ENCODE peak calls at places on chromosome 7, in six cellular contexts. One of them, this sample, is unnamed.

GRCh38 chr7:134343796-134344195 is 27.1 kb upstream of the SLC35B4 start:
- DNase-seq in neuronal stem cell: no peak
- DNase-seq in IMR-90: no peak
- DNase-seq in H9: no peak
- DNase-seq in mesenchymal stem cell: no peak
- DNase-seq in H1: no peak
- DNase-seq in this sample: no peak

GRCh38 chr7:45217358-45217757 is 59.8 kb downstream of the RAMP3 start:
- DNase-seq in neuronal stem cell: no peak
- DNase-seq in IMR-90: no peak
- DNase-seq in H9: peak
- DNase-seq in mesenchymal stem cell: no peak
- DNase-seq in H1: no peak
- DNase-seq in this sample: no peak

GRCh38 chr7:135189221-135189662 is 18.7 kb upstream of the CYREN start:
- DNase-seq in neuronal stem cell: no peak
- DNase-seq in IMR-90: no peak
- DNase-seq in H9: no peak
- DNase-seq in mesenchymal stem cell: no peak
- DNase-seq in H1: no peak
- DNase-seq in this sample: no peak

GRCh38 chr7:55065079-55065478 is 46.3 kb downstream of the EGFR start:
- DNase-seq in neuronal stem cell: no peak
- DNase-seq in IMR-90: peak
- DNase-seq in H9: no peak
- DNase-seq in mesenchymal stem cell: peak
- DNase-seq in H1: no peak
- DNase-seq in this sample: peak

GRCh38 chr7:93882481-93882880 is 8.1 kb downstream of the TFPI2 start:
- DNase-seq in neuronal stem cell: no peak
- DNase-seq in IMR-90: no peak
- DNase-seq in H9: no peak
- DNase-seq in mesenchymal stem cell: no peak
- DNase-seq in H1: no peak
- DNase-seq in this sample: no peak

GRCh38 chr7:35630024-35630423 is 64.9 kb downstream of the HERPUD2 start:
- DNase-seq in neuronal stem cell: no peak
- DNase-seq in IMR-90: no peak
- DNase-seq in H9: no peak
- DNase-seq in mesenchymal stem cell: no peak
- DNase-seq in H1: no peak
- DNase-seq in this sample: no peak

GRCh38 chr7:29468196-29468595 is 95.4 kb upstream of the PRR15 start:
- DNase-seq in neuronal stem cell: no peak
- DNase-seq in IMR-90: no peak
- DNase-seq in H9: no peak
- DNase-seq in mesenchymal stem cell: no peak
- DNase-seq in H1: no peak
- DNase-seq in this sample: no peak

GRCh38 chr7:131829911-131830310 is 273.5 kb upstream of the PODXL start:
- DNase-seq in neuronal stem cell: no peak
- DNase-seq in IMR-90: no peak
- DNase-seq in H9: peak
- DNase-seq in mesenchymal stem cell: no peak
- DNase-seq in H1: peak
- DNase-seq in this sample: peak

GRCh38 chr7:95545007-95545615 is 51.2 kb downstream of the PDK4 start:
- DNase-seq in neuronal stem cell: no peak
- DNase-seq in IMR-90: peak
- DNase-seq in H9: no peak
- DNase-seq in mesenchymal stem cell: peak
- DNase-seq in H1: no peak
- DNase-seq in this sample: peak

GRCh38 chr7:149719050-149719899 is 54.1 kb downstream of the ZNF467 start:
- DNase-seq in neuronal stem cell: no peak
- DNase-seq in IMR-90: peak
- DNase-seq in H9: peak
- DNase-seq in mesenchymal stem cell: peak
- DNase-seq in H1: no peak
- DNase-seq in this sample: peak

GRCh38 chr7:131164025-131164899 is 163.4 kb upstream of the MKLN1 start:
- DNase-seq in neuronal stem cell: no peak
- DNase-seq in IMR-90: peak
- DNase-seq in H9: no peak
- DNase-seq in mesenchymal stem cell: peak
- DNase-seq in H1: peak
- DNase-seq in this sample: peak

GRCh38 chr7:99788554-99788953 is 4.6 kb upstream of the CYP3A4 start:
- DNase-seq in neuronal stem cell: no peak
- DNase-seq in IMR-90: no peak
- DNase-seq in H9: no peak
- DNase-seq in mesenchymal stem cell: no peak
- DNase-seq in H1: no peak
- DNase-seq in this sample: no peak

GRCh38 chr7:124784879-124785818 is 19.6 kb upstream of the GPR37 start:
- DNase-seq in neuronal stem cell: peak
- DNase-seq in IMR-90: peak
- DNase-seq in H9: peak
- DNase-seq in mesenchymal stem cell: peak
- DNase-seq in H1: no peak
- DNase-seq in this sample: peak

GRCh38 chr7:38872202-38872601 is 36.8 kb downstream of the VPS41 start:
- DNase-seq in neuronal stem cell: no peak
- DNase-seq in IMR-90: no peak
- DNase-seq in H9: no peak
- DNase-seq in mesenchymal stem cell: no peak
- DNase-seq in H1: no peak
- DNase-seq in this sample: no peak

GRCh38 chr7:142697270-142697669 is 52.0 kb upstream of the PRSS1 start:
- DNase-seq in neuronal stem cell: no peak
- DNase-seq in IMR-90: no peak
- DNase-seq in H9: no peak
- DNase-seq in mesenchymal stem cell: no peak
- DNase-seq in H1: no peak
- DNase-seq in this sample: peak

GRCh38 chr7:22481726-22482125 is 18.3 kb downstream of the STEAP1B start:
- DNase-seq in neuronal stem cell: no peak
- DNase-seq in IMR-90: no peak
- DNase-seq in H9: no peak
- DNase-seq in mesenchymal stem cell: peak
- DNase-seq in H1: no peak
- DNase-seq in this sample: no peak

GRCh38 chr7:43385856-43386255 is 197.1 kb upstream of the STK17A start:
- DNase-seq in neuronal stem cell: no peak
- DNase-seq in IMR-90: peak
- DNase-seq in H9: no peak
- DNase-seq in mesenchymal stem cell: peak
- DNase-seq in H1: no peak
- DNase-seq in this sample: no peak

GRCh38 chr7:18574235-18574540 is 78.6 kb downstream of the HDAC9 start:
- DNase-seq in neuronal stem cell: no peak
- DNase-seq in IMR-90: no peak
- DNase-seq in H9: no peak
- DNase-seq in mesenchymal stem cell: no peak
- DNase-seq in H1: no peak
- DNase-seq in this sample: no peak

GRCh38 chr7:96546426-96546825 is 163.2 kb downstream of the SEM1 start:
- DNase-seq in neuronal stem cell: no peak
- DNase-seq in IMR-90: no peak
- DNase-seq in H9: no peak
- DNase-seq in mesenchymal stem cell: no peak
- DNase-seq in H1: no peak
- DNase-seq in this sample: no peak

GRCh38 chr7:112763298-112763697 is 26.9 kb downstream of the TMEM168 start:
- DNase-seq in neuronal stem cell: no peak
- DNase-seq in IMR-90: no peak
- DNase-seq in H9: no peak
- DNase-seq in mesenchymal stem cell: no peak
- DNase-seq in H1: no peak
- DNase-seq in this sample: no peak

GRCh38 chr7:34845666-34846361 is 187.8 kb downstream of the NPSR1 start:
- DNase-seq in neuronal stem cell: no peak
- DNase-seq in IMR-90: no peak
- DNase-seq in H9: no peak
- DNase-seq in mesenchymal stem cell: peak
- DNase-seq in H1: no peak
- DNase-seq in this sample: peak

DNA sequence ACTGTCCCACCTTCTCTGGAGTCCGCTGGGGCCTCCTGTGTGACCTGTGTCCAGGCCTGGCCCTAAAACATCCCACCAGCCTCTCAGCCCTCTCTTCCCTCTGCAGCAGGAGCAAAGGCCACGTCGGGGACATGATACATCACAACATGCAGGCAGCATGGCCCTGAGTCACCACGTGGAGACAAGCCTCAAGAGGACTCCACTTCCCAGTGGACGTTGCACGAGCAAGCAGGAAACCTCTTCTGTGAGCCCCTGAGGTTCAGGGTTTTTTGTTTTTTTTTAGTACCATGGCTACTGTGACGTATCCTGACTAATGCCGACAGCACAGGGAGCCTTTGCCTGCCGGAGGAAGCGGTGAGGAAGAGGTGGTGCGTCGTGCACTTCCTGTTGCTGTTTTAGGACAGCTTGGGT is 165.9 kb downstream of the DNAJB6 start:
- DNase-seq in neuronal stem cell: no peak
- DNase-seq in IMR-90: no peak
- DNase-seq in H9: peak
- DNase-seq in mesenchymal stem cell: peak
- DNase-seq in H1: peak
- DNase-seq in this sample: no peak
- H2BK15ac ChIP-seq in neuronal stem cell: no peak
- H2BK15ac ChIP-seq in IMR-90: no peak
- H2BK15ac ChIP-seq in H9: no peak
- H2BK15ac ChIP-seq in mesenchymal stem cell: no peak
- H2BK15ac ChIP-seq in H1: no peak
- H2BK15ac ChIP-seq in this sample: no peak

GRCh38 chr7:73830618-73830871 is 251 bp upstream of the CLDN4 start:
- DNase-seq in neuronal stem cell: no peak
- DNase-seq in IMR-90: peak
- DNase-seq in H9: no peak
- DNase-seq in mesenchymal stem cell: peak
- DNase-seq in H1: no peak
- DNase-seq in this sample: no peak

GRCh38 chr7:73830872-73831655 is at the start of gene CLDN4:
- DNase-seq in neuronal stem cell: peak
- DNase-seq in IMR-90: no peak
- DNase-seq in H9: peak
- DNase-seq in mesenchymal stem cell: no peak
- DNase-seq in H1: peak
- DNase-seq in this sample: peak

GRCh38 chr7:73829505-73829904 is 1.3 kb upstream of the CLDN4 start:
- DNase-seq in neuronal stem cell: no peak
- DNase-seq in IMR-90: no peak
- DNase-seq in H9: no peak
- DNase-seq in mesenchymal stem cell: no peak
- DNase-seq in H1: no peak
- DNase-seq in this sample: peak

GRCh38 chr7:73828972-73829371 is 1.8 kb upstream of the CLDN4 start:
- DNase-seq in neuronal stem cell: no peak
- DNase-seq in IMR-90: no peak
- DNase-seq in H9: no peak
- DNase-seq in mesenchymal stem cell: no peak
- DNase-seq in H1: no peak
- DNase-seq in this sample: no peak

GRCh38 chr7:73829921-73830617 is 727 bp upstream of the CLDN4 start:
- DNase-seq in neuronal stem cell: no peak
- DNase-seq in IMR-90: no peak
- DNase-seq in H9: no peak
- DNase-seq in mesenchymal stem cell: no peak
- DNase-seq in H1: no peak
- DNase-seq in this sample: no peak
- H4K8ac ChIP-seq in neuronal stem cell: no peak
- H4K8ac ChIP-seq in IMR-90: no peak
- H4K8ac ChIP-seq in H9: no peak
- H4K8ac ChIP-seq in mesenchymal stem cell: no peak
- H4K8ac ChIP-seq in H1: peak
- H4K8ac ChIP-seq in this sample: no peak

DNA sequence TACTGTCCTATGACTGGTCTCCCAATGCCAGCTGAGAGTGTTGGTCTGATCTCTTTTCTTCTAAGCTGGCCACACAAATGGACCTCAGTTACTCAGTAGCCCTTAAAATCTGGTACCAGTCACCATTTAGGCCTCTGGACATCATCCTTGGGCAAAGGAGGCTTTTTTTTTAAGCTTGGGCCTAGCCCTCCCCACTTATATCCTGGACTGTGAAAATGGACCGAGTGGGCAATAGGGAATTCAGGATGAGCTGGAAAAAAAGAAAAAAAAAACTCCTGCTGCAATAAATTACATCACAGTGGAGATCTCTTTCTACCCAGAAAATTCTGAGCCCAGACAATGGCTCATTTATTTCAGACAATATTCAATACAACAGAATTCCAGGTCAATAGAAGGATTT is 68.4 kb downstream of the PARP12 start:
- DNase-seq in neuronal stem cell: no peak
- DNase-seq in IMR-90: no peak
- DNase-seq in H9: no peak
- DNase-seq in mesenchymal stem cell: peak
- DNase-seq in H1: no peak
- DNase-seq in this sample: no peak
- H2BK15ac ChIP-seq in neuronal stem cell: no peak
- H2BK15ac ChIP-seq in IMR-90: peak
- H2BK15ac ChIP-seq in H9: no peak
- H2BK15ac ChIP-seq in mesenchymal stem cell: no peak
- H2BK15ac ChIP-seq in H1: no peak
- H2BK15ac ChIP-seq in this sample: no peak

GRCh38 chr7:91941450-91941849 is 788 bp downstream of the AKAP9 start:
- DNase-seq in neuronal stem cell: peak
- DNase-seq in IMR-90: peak
- DNase-seq in H9: peak
- DNase-seq in mesenchymal stem cell: peak
- DNase-seq in H1: no peak
- DNase-seq in this sample: peak

GRCh38 chr7:91942312-91942711 is 1.6 kb downstream of the AKAP9 start:
- DNase-seq in neuronal stem cell: no peak
- DNase-seq in IMR-90: no peak
- DNase-seq in H9: no peak
- DNase-seq in mesenchymal stem cell: no peak
- DNase-seq in H1: no peak
- DNase-seq in this sample: no peak

GRCh38 chr7:91940572-91941341 is at the start of gene AKAP9:
- DNase-seq in neuronal stem cell: peak
- DNase-seq in IMR-90: peak
- DNase-seq in H9: peak
- DNase-seq in mesenchymal stem cell: peak
- DNase-seq in H1: peak
- DNase-seq in this sample: peak

GRCh38 chr7:91945476-91945875 is 4.8 kb downstream of the AKAP9 start:
- DNase-seq in neuronal stem cell: no peak
- DNase-seq in IMR-90: peak
- DNase-seq in H9: no peak
- DNase-seq in mesenchymal stem cell: peak
- DNase-seq in H1: no peak
- DNase-seq in this sample: no peak

DNA sequence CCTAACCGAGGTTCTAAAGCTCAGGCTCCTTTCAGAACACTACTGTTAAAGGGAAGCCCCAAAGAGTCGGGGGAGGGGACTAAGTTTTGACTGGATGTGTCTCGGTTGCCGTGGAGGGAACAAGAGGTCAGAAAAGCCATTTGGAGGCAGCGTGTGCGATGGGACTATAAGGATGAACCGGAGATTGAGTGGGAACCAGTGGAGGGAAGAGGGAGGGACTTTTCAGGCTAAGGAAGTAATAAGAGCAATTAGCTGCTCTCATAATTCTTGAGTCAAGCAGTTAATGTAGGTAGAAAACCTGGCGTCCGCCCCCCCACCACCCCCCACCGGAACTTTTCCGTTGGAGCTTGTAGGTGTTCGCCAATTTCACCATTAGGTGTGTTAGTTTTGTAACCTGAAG is 491 bp upstream of the AKAP9 start:
- DNase-seq in neuronal stem cell: peak
- DNase-seq in IMR-90: no peak
- DNase-seq in H9: peak
- DNase-seq in mesenchymal stem cell: peak
- DNase-seq in H1: peak
- DNase-seq in this sample: peak
- H4K8ac ChIP-seq in neuronal stem cell: no peak
- H4K8ac ChIP-seq in IMR-90: peak
- H4K8ac ChIP-seq in H9: no peak
- H4K8ac ChIP-seq in mesenchymal stem cell: no peak
- H4K8ac ChIP-seq in H1: no peak
- H4K8ac ChIP-seq in this sample: no peak

This sample was measured in mesendoderm.